ENCODE peak calls at places on chromosomes 13 and 19, in ten cellular contexts. X, H, A, U, E, D, T, O, F and V are unnamed samples.

GRCh38 chr13:113350065-113350937 is 13.6 kb downstream of the GRTP1 start:
- DNase-seq in E (peak; percentile 30), X (no peak), A (no peak), T (no peak), O (no peak), H (peak; percentile 13), U (no peak), F (no peak), D (no peak), V (no peak)

GRCh38 chr19:3176715-3177501 is 1.7 kb upstream of the S1PR4 start:
- DNase-seq in T (no peak), D (peak; percentile 63), F (no peak), H (peak; percentile 83), X (peak; percentile 87), A (no peak), U (no peak), E (no peak), O (peak; percentile 57), V (peak; percentile 86)

GRCh38 chr13:26919311-26919710 is 158.7 kb upstream of the GPR12 start:
- DNase-seq in X (no peak), T (no peak), H (no peak), D (peak; percentile 57), E (no peak), F (no peak), A (no peak), O (no peak), U (no peak), V (no peak)

GRCh38 chr19:13154241-13154778 is 4.1 kb downstream of the IER2 start:
- DNase-seq in O (peak; percentile 88), E (peak; percentile 99), X (peak; percentile 98), U (peak; percentile 94), T (peak; percentile 95), D (peak; percentile 92), H (peak; percentile 65), A (peak; percentile 93), F (peak; percentile 91), V (peak; percentile 85)

GRCh38 chr13:110904748-110905147 is 10.1 kb downstream of the ANKRD10 start:
- DNase-seq in U (no peak), X (no peak), A (no peak), H (no peak), T (no peak), O (no peak), F (no peak), D (no peak), E (no peak), V (no peak)

GRCh38 chr19:39514840-39515550 is at the start of gene SELENOV:
- DNase-seq in X (no peak), E (no peak), A (no peak), U (no peak), O (peak; percentile 61), H (no peak), T (no peak), F (no peak), D (no peak), V (no peak)

GRCh38 chr13:23995283-23996073 is 98.2 kb upstream of the C1QTNF9B start:
- DNase-seq in D (peak; percentile 24), X (no peak), O (no peak), E (no peak), H (no peak), U (peak; percentile 51), T (no peak), A (no peak), F (peak; percentile 48), V (no peak)

GRCh38 chr19:18708452-18709231 is 25.2 kb downstream of the CRTC1 start:
- DNase-seq in A (no peak), U (peak; percentile 28), F (peak; percentile 41), D (no peak), H (no peak), O (no peak), T (no peak), E (no peak), X (no peak), V (no peak)

GRCh38 chr19:20964798-20965197 is 41.7 kb downstream of the ZNF85 start:
- DNase-seq in T (no peak), F (no peak), O (no peak), H (no peak), E (no peak), X (no peak), U (no peak), D (no peak), A (no peak), V (no peak)

GRCh38 chr19:52028027-52028779 is at the start of gene ZNF614:
- DNase-seq in U (peak; percentile 90), H (peak; percentile 90), T (peak; percentile 87), A (peak; percentile 77), O (peak; percentile 93), X (peak; percentile 94), F (peak; percentile 90), D (peak; percentile 83), E (peak; percentile 90), V (peak; percentile 91)

GRCh38 chr13:79405501-79405830 is 589 bp downstream of the RBM26 start:
- DNase-seq in E (peak; percentile 63), A (no peak), T (no peak), U (no peak), F (no peak), X (no peak), H (peak; percentile 25), O (no peak), D (no peak), V (no peak)

GRCh38 chr13:49219647-49220034 is 497 bp upstream of the MLNR start:
- DNase-seq in U (no peak), X (no peak), H (no peak), D (no peak), A (no peak), T (no peak), O (no peak), E (no peak), F (no peak), V (no peak)

GRCh38 chr19:35249146-35249847 is 495 bp downstream of the LSR start:
- DNase-seq in E (peak; percentile 43), X (peak; percentile 63), A (no peak), H (no peak), D (no peak), T (no peak), O (peak; percentile 55), F (peak; percentile 20), U (no peak), V (no peak)

GRCh38 chr13:26968431-26969335 is 202.9 kb downstream of the USP12 start:
- DNase-seq in F (no peak), D (no peak), E (peak; percentile 48), T (no peak), O (peak; percentile 87), H (peak; percentile 19), U (no peak), X (no peak), A (no peak), V (no peak)

GRCh38 chr19:40600086-40600917 is 867 bp upstream of the LTBP4 start:
- DNase-seq in O (no peak), F (peak; percentile 80), A (no peak), T (peak; percentile 60), U (peak; percentile 70), H (no peak), X (no peak), E (peak; percentile 77), D (no peak), V (no peak)
- H3K4me1 ChIP-seq in O (peaks cover 40% of the 10 kb centered on the region), F (peaks cover 51% of the 10 kb centered on the region), A (peaks cover 61% of the 10 kb centered on the region), T (no peaks in the 10 kb centered on the region), U (peaks cover 79% of the 10 kb centered on the region), H (peaks cover 53% of the 10 kb centered on the region), X (peaks cover 58% of the 10 kb centered on the region), E (peaks cover 84% of the 10 kb centered on the region), D (peaks cover 47% of the 10 kb centered on the region), V (peaks cover 41% of the 10 kb centered on the region)

GRCh38 chr19:7349231-7349591 is 474 bp downstream of the ARHGEF18 start:
- DNase-seq in U (no peak), E (no peak), H (no peak), F (no peak), A (no peak), T (no peak), X (no peak), D (no peak), O (no peak), V (no peak)

GRCh38 chr19:7349961-7350711 is 1.4 kb downstream of the ARHGEF18 start:
- DNase-seq in X (peak; percentile 65), H (no peak), U (no peak), F (no peak), O (no peak), A (no peak), E (peak; percentile 53), T (no peak), D (no peak), V (no peak)

GRCh38 chr19:7342143-7342542 is 6.6 kb upstream of the ARHGEF18 start:
- DNase-seq in A (no peak), T (no peak), U (no peak), E (no peak), O (no peak), F (no peak), D (no peak), H (no peak), X (peak; percentile 17), V (no peak)

GRCh38 chr19:7348587-7349230 is at the start of gene ARHGEF18:
- DNase-seq in U (no peak), T (no peak), O (no peak), X (peak; percentile 73), E (peak; percentile 61), H (no peak), A (no peak), D (no peak), F (peak; percentile 35), V (no peak)

GRCh38 chr19:7346488-7346971 is 2.2 kb upstream of the ARHGEF18 start:
- DNase-seq in A (no peak), E (peak; percentile 24), F (no peak), D (no peak), T (no peak), H (no peak), O (no peak), X (peak; percentile 33), U (no peak), V (no peak)
- H3K27ac ChIP-seq in A (no peak overlapping the region), E (no peak overlapping the region), F (no peak overlapping the region), D (no peak overlapping the region), T (no peak overlapping the region), H (no peak overlapping the region), O (no peak overlapping the region), X (no peak overlapping the region), U (no peak overlapping the region), V (no peak overlapping the region)

DNA sequence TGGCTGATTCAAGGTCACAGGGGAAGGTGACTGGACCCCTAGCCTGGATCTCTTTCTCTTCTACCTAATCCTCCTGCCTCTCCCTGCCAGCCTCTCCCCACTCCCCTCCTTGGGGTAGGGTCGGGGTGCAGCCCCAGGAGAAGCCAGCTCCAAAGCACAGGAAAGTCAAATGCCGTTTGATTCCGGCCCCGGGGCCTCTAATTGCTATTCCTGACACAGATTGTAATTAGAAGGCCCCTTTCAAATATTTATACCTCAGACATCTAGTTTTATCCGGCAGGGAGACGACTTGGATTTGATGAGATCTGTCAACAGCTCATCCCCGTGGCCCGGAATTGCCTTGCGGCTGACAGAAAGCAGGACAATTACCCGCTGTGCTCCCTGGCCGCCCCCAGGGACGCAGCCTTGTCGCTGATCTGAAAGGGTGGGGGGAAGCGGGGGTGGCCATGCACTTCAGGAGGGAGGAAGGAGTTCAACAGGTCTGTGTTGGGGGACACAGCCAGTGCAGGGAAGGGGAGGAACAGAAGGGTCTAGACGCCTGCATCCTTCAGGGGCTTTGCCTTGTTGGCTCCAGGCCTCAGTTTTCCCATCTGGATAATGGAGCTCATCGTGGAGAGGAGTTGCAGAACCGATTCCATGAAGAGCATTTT is 1.9 kb upstream of the SHD start:
- DNase-seq in H (no peak), O (no peak), U (no peak), T (no peak), D (no peak), X (no peak), F (no peak), A (no peak), E (no peak), V (no peak)
- TF ChIP-seq CTCF in H (no peak), O (no peak), U (no peak), T (no peak), D (no peak), X (no peak), F (no peak), A (no peak), E (no peak), V (no peak)

GRCh38 chr19:34173145-34173956 is 1.0 kb downstream of the LSM14A start:
- DNase-seq in F (peak; percentile 24), H (peak; percentile 69), X (no peak), E (no peak), A (no peak), T (peak; percentile 23), O (peak; percentile 64), D (peak; percentile 48), U (peak; percentile 22), V (peak; percentile 61)
- H3K4me1 ChIP-seq in F (peaks cover 51% of the 10 kb centered on the region), H (peaks cover 51% of the 10 kb centered on the region), X (peaks cover 54% of the 10 kb centered on the region), E (peaks cover 57% of the 10 kb centered on the region), A (peaks cover 52% of the 10 kb centered on the region), T (peaks cover 11% of the 10 kb centered on the region), O (peaks cover 64% of the 10 kb centered on the region), D (peaks cover 31% of the 10 kb centered on the region), U (peaks cover 59% of the 10 kb centered on the region), V (peaks cover 39% of the 10 kb centered on the region)